ENCODE peak calls at places on chromosomes 5 and 9, in nine cellular contexts. Z is cardiac fibroblast, N is lower leg skin, S is upper lobe of right lung, F is endothelial cell of umbilical vein, M is B cell, X is adrenal gland, D is mesothelial cell of epicardium, K is bronchial epithelial cell. C is an unnamed sample.

GRCh38 chr5:59575648-59576290 is 317.8 kb downstream of the PDE4D start:
- DNase-seq in S (no peak), M (no peak), Z (no peak), F (no peak), X (no peak), D (no peak), N (no peak), K (no peak), C (no peak)

GRCh38 chr5:17189381-17190036 is 27.9 kb upstream of the BASP1 start:
- DNase-seq in D (peak), K (peak), M (peak), S (peak), X (peak), F (peak), Z (peak), N (peak), C (peak)

GRCh38 chr5:133780619-133781280 is 168.4 kb upstream of the FSTL4 start:
- DNase-seq in D (no peak), S (no peak), M (no peak), N (no peak), Z (no peak), X (no peak), F (no peak), K (no peak), C (no peak)

GRCh38 chr5:2895876-2896275 is 144.4 kb upstream of the IRX2 start:
- DNase-seq in F (no peak), K (no peak), S (peak), D (peak), X (no peak), Z (no peak), M (no peak), N (peak), C (no peak)

GRCh38 chr5:14693070-14693469 is 28.6 kb downstream of the OTULIN start:
- DNase-seq in N (no peak), M (no peak), Z (no peak), S (no peak), K (no peak), X (no peak), F (no peak), D (no peak), C (no peak)

GRCh38 chr5:132099073-132099748 is 25.6 kb downstream of the CSF2 start:
- DNase-seq in N (no peak), X (no peak), S (no peak), F (no peak), M (peak), K (no peak), D (no peak), Z (peak), C (no peak)

GRCh38 chr5:151622367-151623097 is 31.4 kb upstream of the FAT2 start:
- DNase-seq in M (no peak), X (no peak), S (no peak), N (peak), D (no peak), K (peak), F (no peak), Z (no peak), C (no peak)

GRCh38 chr5:150791536-150791935 is 13.0 kb downstream of the SMIM3 start:
- DNase-seq in K (no peak), N (no peak), Z (no peak), F (no peak), D (no peak), M (no peak), X (no peak), S (no peak), C (no peak)

GRCh38 chr5:168446987-168447386 is 39.3 kb upstream of the RARS1 start:
- DNase-seq in N (no peak), X (no peak), F (no peak), M (no peak), K (no peak), S (no peak), D (no peak), Z (no peak), C (no peak)

GRCh38 chr9:88313364-88314220 is 74.7 kb upstream of the SPIN1 start:
- DNase-seq in F (no peak), X (no peak), S (no peak), K (no peak), Z (no peak), M (no peak), N (no peak), D (no peak), C (no peak)

GRCh38 chr9:124214116-124214515 is 43.6 kb upstream of the NEK6 start:
- DNase-seq in N (no peak), K (no peak), F (no peak), M (no peak), S (peak), D (no peak), X (no peak), Z (no peak), C (no peak)

GRCh38 chr9:133075925-133076324 is 14.1 kb downstream of the CEL start:
- DNase-seq in Z (peak), K (peak), N (no peak), X (peak), M (no peak), D (no peak), S (no peak), F (no peak), C (no peak)

GRCh38 chr9:136947955-136948510 is 3.0 kb downstream of the C8G start:
- DNase-seq in N (no peak), F (no peak), K (peak), Z (peak), S (peak), X (no peak), D (no peak), M (no peak), C (no peak)

GRCh38 chr5:176654856-176655255 is 7.6 kb downstream of the TSPAN17 start:
- DNase-seq in Z (no peak), K (peak), D (no peak), M (no peak), X (no peak), F (no peak), S (peak), N (no peak), C (no peak)

GRCh38 chr5:128673970-128674369 is 135.9 kb upstream of the FBN2 start:
- DNase-seq in Z (no peak), N (no peak), X (no peak), D (no peak), M (no peak), F (no peak), S (no peak), K (no peak), C (no peak)

GRCh38 chr9:117868594-117868993 is 164.4 kb downstream of the TLR4 start:
- DNase-seq in Z (no peak), F (no peak), S (no peak), D (no peak), X (no peak), K (no peak), M (no peak), N (no peak), C (no peak)

GRCh38 chr5:157689942-157690689 is 18.8 kb downstream of the C5orf52 start:
- DNase-seq in M (peak), F (no peak), S (no peak), D (no peak), K (no peak), Z (no peak), N (no peak), X (no peak), C (no peak)

GRCh38 chr9:120909904-120910303 is 16.7 kb downstream of the TRAF1 start:
- DNase-seq in D (no peak), M (no peak), K (peak), S (no peak), Z (no peak), X (no peak), F (peak), N (no peak), C (no peak)

GRCh38 chr5:53442946-53443345 is 37.5 kb upstream of the FST start:
- DNase-seq in Z (no peak), K (no peak), D (no peak), X (no peak), N (no peak), F (no peak), S (no peak), M (no peak), C (no peak)

GRCh38 chr5:167936944-167937627 is 354.4 kb upstream of the WWC1 start:
- DNase-seq in X (no peak), F (no peak), Z (no peak), S (no peak), N (no peak), K (no peak), M (no peak), D (no peak), C (no peak)

GRCh38 chr5:112930082-112930344 is 8.0 kb upstream of the REEP5 start:
- DNase-seq in M (peak), F (no peak), D (no peak), K (no peak), X (no peak), Z (no peak), S (no peak), N (no peak), C (no peak)

GRCh38 chr5:142012792-142013388 is at the start of gene GNPDA1:
- DNase-seq in K (peak), M (peak), S (peak), F (peak), X (peak), Z (peak), N (peak), D (peak), C (peak)

DNA sequence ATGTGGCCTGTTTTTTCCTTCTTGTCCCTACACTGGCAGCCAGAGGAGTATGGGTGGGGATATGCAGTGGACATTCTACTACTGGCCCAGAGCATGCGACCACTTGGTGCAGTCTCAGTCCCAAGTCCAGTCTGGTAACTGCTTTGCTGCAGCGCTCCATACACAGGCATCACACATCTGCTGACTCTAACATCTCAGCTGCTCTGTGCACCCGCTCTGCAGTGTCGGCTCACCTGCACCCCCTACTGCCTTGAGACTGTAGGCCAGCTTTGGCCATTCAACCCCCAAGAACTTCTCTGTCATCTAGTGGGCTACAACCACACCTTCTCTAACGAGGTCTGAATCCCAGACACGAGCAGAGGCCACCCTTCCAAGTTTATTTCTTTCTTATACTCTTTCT is 46.4 kb upstream of the SLCO6A1 start:
- DNase-seq in K (no peak), F (peak), N (no peak), M (no peak), Z (peak), S (no peak), X (no peak), D (no peak), C (no peak)
- TF ChIP-seq CTCF in K (peak), F (peak), N (no peak), M (no peak), Z (peak), S (no peak), X (no peak), D (no peak), C (no peak)

GRCh38 chr5:40367260-40367659 is 312.5 kb upstream of the PTGER4 start:
- DNase-seq in D (no peak), X (no peak), M (no peak), K (no peak), F (no peak), Z (peak), S (no peak), N (no peak), C (no peak)
- TF ChIP-seq CTCF in D (no peak), X (no peak), M (no peak), K (no peak), F (no peak), Z (peak), S (peak), N (no peak), C (no peak)

GRCh38 chr5:42767491-42768105 is 11.0 kb downstream of the CCDC152 start:
- DNase-seq in S (no peak), X (no peak), K (peak), D (no peak), M (no peak), N (no peak), Z (peak), F (peak), C (no peak)
- TF ChIP-seq CTCF in S (peak), X (peak), K (peak), D (peak), M (peak), N (no peak), Z (peak), F (peak), C (peak)

DNA sequence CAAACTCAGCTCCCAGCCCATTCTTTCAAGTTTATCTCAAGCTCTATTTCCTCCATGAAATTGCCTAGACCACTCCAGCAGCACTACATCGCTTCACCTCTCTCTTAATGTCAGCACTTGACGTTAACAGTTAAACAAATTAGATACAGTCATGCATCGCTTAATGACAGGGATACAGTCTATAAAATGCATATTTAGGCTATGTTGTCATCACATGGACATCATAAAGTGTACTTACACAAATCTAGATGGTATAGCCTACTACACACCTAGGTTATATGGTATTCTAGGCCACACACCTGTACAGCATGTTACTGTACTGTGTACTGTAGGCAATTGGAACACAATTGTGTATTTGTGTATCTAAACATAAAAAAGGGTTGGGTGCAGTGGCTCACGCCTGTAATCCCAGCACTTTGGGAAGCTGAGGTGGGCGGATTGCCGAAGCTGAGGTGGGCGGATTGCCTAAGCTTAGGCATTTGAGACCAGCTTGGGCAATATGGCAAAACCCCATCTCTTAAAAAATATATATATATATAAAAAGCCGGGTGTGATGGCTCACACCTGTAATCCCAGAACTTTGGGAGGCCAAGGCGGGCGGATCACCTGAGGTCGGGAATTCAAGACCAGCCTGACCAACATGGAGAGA is 13.3 kb upstream of the PCSK5 start:
- DNase-seq in S (peak), D (no peak), M (no peak), N (no peak), X (no peak), K (no peak), F (no peak), Z (no peak), C (no peak)
- TF ChIP-seq CTCF in S (no peak), D (no peak), M (no peak), N (no peak), X (no peak), K (no peak), F (no peak), Z (no peak), C (no peak)

GRCh38 chr9:127985011-127985410 is 4.2 kb upstream of the EEIG1 start:
- DNase-seq in Z (no peak), F (no peak), M (peak), N (no peak), D (no peak), K (no peak), S (no peak), X (no peak), C (no peak)

GRCh38 chr9:127983847-127984289 is 3.1 kb upstream of the EEIG1 start:
- DNase-seq in M (peak), S (no peak), D (no peak), X (no peak), N (no peak), Z (no peak), K (no peak), F (no peak), C (no peak)

GRCh38 chr9:127980706-127981558 is at the start of gene EEIG1:
- DNase-seq in M (peak), D (peak), K (peak), S (peak), N (peak), X (peak), F (peak), Z (peak), C (peak)

GRCh38 chr9:127981559-127982121 is 851 bp upstream of the EEIG1 start:
- DNase-seq in Z (no peak), X (no peak), N (no peak), D (no peak), S (no peak), M (peak), K (no peak), F (no peak), C (no peak)

DNA sequence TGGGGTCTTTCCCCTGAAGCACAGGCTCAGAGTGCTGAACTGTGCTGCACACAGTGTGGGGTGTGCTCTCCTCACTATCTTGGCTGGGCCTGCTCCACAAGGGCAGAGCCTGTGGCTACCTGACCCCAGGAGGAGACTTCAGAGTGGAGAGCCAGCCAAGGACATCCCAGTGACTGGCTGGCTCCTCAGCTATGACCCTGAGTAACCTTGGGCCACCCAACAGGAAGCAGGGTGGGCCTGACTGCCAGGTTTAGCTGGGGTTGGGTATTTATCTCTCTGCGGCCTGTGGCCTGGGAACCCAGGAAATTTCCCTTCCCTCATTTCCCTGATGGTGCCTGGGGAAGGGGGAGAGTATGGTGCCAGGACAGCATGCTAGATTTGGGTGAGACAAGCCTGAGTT is 2.1 kb upstream of the EEIG1 start:
- DNase-seq in Z (no peak), M (peak), K (no peak), F (no peak), N (no peak), S (no peak), X (no peak), D (no peak), C (no peak)
- TF ChIP-seq CTCF in Z (no peak), M (no peak), K (no peak), F (no peak), N (no peak), S (no peak), X (no peak), D (no peak), C (no peak)

GRCh38 chr5:35919191-35919590 is 19.2 kb downstream of the CAPSL start:
- DNase-seq in Z (peak), F (no peak), K (peak), N (no peak), X (no peak), S (no peak), M (no peak), D (peak), C (no peak)

GRCh38 chr5:35924122-35924949 is 14.1 kb downstream of the CAPSL start:
- DNase-seq in M (no peak), X (no peak), N (no peak), Z (peak), F (no peak), S (no peak), K (no peak), D (no peak), C (no peak)

GRCh38 chr5:35921930-35922329 is 16.5 kb downstream of the CAPSL start:
- DNase-seq in Z (no peak), M (no peak), N (no peak), F (no peak), X (no peak), S (no peak), D (no peak), K (no peak), C (no peak)

GRCh38 chr5:35922468-35922867 is 16.0 kb downstream of the CAPSL start:
- DNase-seq in S (no peak), M (no peak), X (no peak), K (no peak), Z (no peak), N (no peak), F (no peak), D (no peak), C (no peak)

DNA sequence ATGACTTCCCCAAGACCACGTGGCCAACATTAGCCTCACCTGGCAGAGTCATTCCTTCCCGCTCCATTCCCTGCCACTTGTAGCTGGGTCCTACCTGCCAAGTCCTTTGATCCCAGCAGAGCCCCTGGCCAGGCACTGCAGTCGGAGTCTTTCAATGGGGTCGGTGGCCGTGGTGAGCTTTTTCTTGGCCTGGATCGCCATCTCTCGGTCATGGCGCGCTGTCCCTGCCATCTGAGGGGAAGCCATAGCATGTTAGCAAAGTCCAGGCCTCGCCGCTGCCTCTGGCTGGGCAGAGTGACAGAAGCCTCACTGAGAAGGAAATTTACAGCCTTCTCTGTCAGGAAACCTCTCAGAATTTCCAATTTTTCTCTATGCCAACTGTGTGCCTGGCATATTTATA is 17.5 kb downstream of the CAPSL start:
- DNase-seq in Z (peak), F (no peak), N (no peak), K (no peak), X (no peak), M (no peak), S (no peak), D (no peak), C (no peak)
- TF ChIP-seq CTCF in Z (peak), F (peak), N (no peak), K (no peak), X (no peak), M (no peak), S (no peak), D (no peak), C (no peak)

GRCh38 chr9:71911061-71911907 is at the start of the genes ABHD17B and C9orf85:
- DNase-seq in F (peak), M (peak), D (peak), N (peak), S (peak), X (peak), K (peak), Z (peak), C (peak)

GRCh38 chr9:71909887-71910601 is 949 bp downstream of the ABHD17B start:
- DNase-seq in X (peak), Z (peak), F (peak), M (peak), S (peak), N (peak), D (peak), K (no peak), C (no peak)

GRCh38 chr9:71911908-71912325 is 478 bp downstream of the C9orf85 start:
- DNase-seq in X (no peak), F (peak), Z (no peak), D (no peak), K (no peak), S (no peak), N (no peak), M (no peak), C (no peak)

DNA sequence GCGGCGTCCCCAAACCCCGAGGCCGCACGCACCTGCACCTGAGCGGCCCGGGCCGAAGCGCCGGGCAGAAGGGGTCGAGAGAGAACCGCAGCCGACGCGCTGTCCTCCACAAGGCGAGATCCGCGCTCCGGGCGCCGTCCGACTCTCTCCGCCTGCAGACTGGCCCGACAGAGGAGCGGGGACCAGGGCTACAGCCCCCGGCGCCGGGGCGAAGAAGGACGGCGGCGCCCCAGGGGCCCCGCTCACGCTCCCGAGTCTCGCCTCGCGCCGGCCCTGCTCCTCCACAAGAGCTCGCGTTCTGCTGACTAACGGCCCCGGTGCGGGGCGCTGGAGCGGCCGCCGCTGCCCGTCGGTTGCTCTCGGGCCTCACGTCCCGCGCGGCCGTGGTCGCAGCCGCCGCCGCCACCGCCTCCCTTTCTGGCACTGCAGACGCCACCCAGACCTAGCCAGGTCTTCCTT is 362 bp downstream of the ABHD17B start:
- DNase-seq in S (no peak), F (no peak), M (no peak), Z (no peak), K (no peak), X (no peak), N (no peak), D (no peak), C (no peak)
- TF ChIP-seq CTCF in S (no peak), F (no peak), M (no peak), Z (no peak), K (no peak), X (no peak), N (no peak), D (no peak), C (no peak)

C was measured in D721Med.